ENCODE peak calls at places on chromosomes 11 and 22, in seven cellular contexts. K, B, G, U, Y, J and E are unnamed samples.
A peak's percentile ranks its signal among the peaks of the same experiment; 100 is the strongest.

GRCh38 chr11:69427906-69428880 is 53.3 kb upstream of the LINC01488 start:
- DNase-seq in G (no peak), J (peak; percentile 39), K (no peak), U (no peak), B (peak; percentile 45), Y (no peak), E (no peak)

GRCh38 chr22:21587803-21588611 is 20.5 kb downstream of the UBE2L3 start:
- DNase-seq in U (no peak), G (no peak), Y (no peak), J (no peak), K (no peak), B (no peak), E (no peak)

GRCh38 chr11:118915941-118916841 is 9.5 kb downstream of the BCL9L start:
- DNase-seq in U (no peak), Y (no peak), K (no peak), J (peak; percentile 71), B (peak; percentile 72), G (no peak), E (no peak)

GRCh38 chr11:80136991-80137390 is 696.2 kb upstream of the TENM4 start:
- DNase-seq in J (no peak), G (no peak), K (no peak), B (no peak), Y (no peak), U (no peak), E (no peak)

GRCh38 chr11:130431806-130432205 is 3.4 kb upstream of the ADAMTS8 start:
- DNase-seq in G (no peak), J (no peak), Y (no peak), K (no peak), U (no peak), B (no peak), E (no peak)

GRCh38 chr22:42074153-42074750 is at the start of gene PHETA2:
- DNase-seq in G (no peak), J (peak; percentile 75), B (peak; percentile 88), Y (no peak), U (peak; percentile 65), K (no peak), E (no peak)

GRCh38 chr11:12832828-12833227 is 158.6 kb downstream of the TEAD1 start:
- DNase-seq in J (no peak), G (no peak), K (no peak), U (no peak), B (no peak), Y (no peak), E (no peak)

GRCh38 chr22:43182118-43182517 is 4.8 kb downstream of the TTLL12 start:
- DNase-seq in K (no peak), U (no peak), B (peak; percentile 63), Y (no peak), J (no peak), G (no peak), E (no peak)

GRCh38 chr11:1260023-1260501 is 37.2 kb downstream of the MUC5B start:
- DNase-seq in J (peak; percentile 67), U (peak; percentile 85), G (no peak), B (peak; percentile 74), K (peak; percentile 48), Y (no peak), E (peak; percentile 20)

GRCh38 chr11:87604350-87604749 is 566.6 kb downstream of the TMEM135 start:
- DNase-seq in K (no peak), B (no peak), Y (no peak), G (no peak), J (no peak), U (no peak), E (no peak)

GRCh38 chr22:50670914-50671538 is 1.6 kb upstream of the SHANK3 start:
- DNase-seq in Y (no peak), K (no peak), B (no peak), J (no peak), G (no peak), U (no peak), E (no peak)

GRCh38 chr11:2419638-2420501 is 19.3 kb downstream of the TSSC4 start:
- DNase-seq in J (peak; percentile 86), Y (no peak), B (peak; percentile 89), K (peak; percentile 85), G (no peak), U (peak; percentile 81), E (peak; percentile 76)

GRCh38 chr11:77374108-77374507 is 72.6 kb upstream of the GDPD4 start:
- DNase-seq in Y (no peak), U (no peak), G (no peak), K (no peak), B (no peak), J (no peak), E (no peak)

GRCh38 chr11:34650528-34650927 is 29.6 kb downstream of the EHF start:
- DNase-seq in U (no peak), K (no peak), J (no peak), Y (no peak), G (no peak), B (no peak), E (no peak)

GRCh38 chr11:8203980-8204379 is 35.2 kb upstream of the RIC3 start:
- DNase-seq in K (no peak), Y (no peak), B (no peak), G (no peak), J (no peak), U (no peak), E (no peak)

GRCh38 chr22:46585340-46586122 is 34.7 kb upstream of the GRAMD4 start:
- DNase-seq in B (peak; percentile 55), G (no peak), Y (no peak), U (no peak), K (no peak), J (peak; percentile 46), E (no peak)

GRCh38 chr11:13465909-13466371 is 2.9 kb upstream of the BTBD10 start:
- DNase-seq in U (no peak), K (peak; percentile 62), B (no peak), G (no peak), J (no peak), Y (no peak), E (peak; percentile 22)

DNA sequence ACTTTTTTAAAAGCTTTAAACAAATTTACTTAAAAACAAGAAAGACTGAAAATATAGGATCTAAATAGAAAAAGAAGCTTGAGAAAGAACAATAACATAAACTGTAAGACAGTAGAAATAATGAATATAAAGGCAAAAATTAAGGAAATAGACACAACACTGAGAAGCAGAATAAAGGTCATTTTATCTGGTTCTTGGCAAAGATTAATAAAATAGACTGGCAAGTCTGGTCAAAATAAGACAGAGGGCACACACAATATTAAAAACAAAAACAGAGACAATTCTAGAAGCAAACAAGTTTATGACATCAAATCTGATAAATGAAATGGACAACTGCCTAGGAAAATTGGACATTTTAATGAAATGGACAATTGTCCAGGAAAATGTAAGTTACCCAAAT is 105.8 kb downstream of the ATG16L2 start:
- DNase-seq in K (no peak), J (no peak), G (no peak), Y (no peak), U (no peak), B (no peak), E (no peak)
- H3K27ac ChIP-seq in K (no peak overlapping the region), J (no peak overlapping the region), G (peak overlapping the region; percentile 39), Y (no peak overlapping the region), U (no peak overlapping the region), B (no peak overlapping the region), E (no peak overlapping the region)

GRCh38 chr11:122214567-122214966 is 98.6 kb upstream of the BLID start:
- DNase-seq in J (no peak), U (no peak), G (no peak), B (no peak), Y (no peak), K (no peak), E (no peak)

GRCh38 chr11:122213111-122213510 is 97.1 kb upstream of the BLID start:
- DNase-seq in G (peak; percentile 76), U (no peak), Y (no peak), K (no peak), J (no peak), B (no peak), E (no peak)

GRCh38 chr11:122210378-122210995 is 94.5 kb upstream of the BLID start:
- DNase-seq in Y (no peak), K (no peak), G (no peak), J (no peak), U (no peak), B (no peak), E (no peak)

GRCh38 chr11:122215244-122215992 is 99.4 kb upstream of the BLID start:
- DNase-seq in Y (peak; percentile 36), K (peak; percentile 59), G (peak; percentile 32), B (peak; percentile 91), U (peak; percentile 57), J (peak; percentile 89), E (peak; percentile 87)

DNA sequence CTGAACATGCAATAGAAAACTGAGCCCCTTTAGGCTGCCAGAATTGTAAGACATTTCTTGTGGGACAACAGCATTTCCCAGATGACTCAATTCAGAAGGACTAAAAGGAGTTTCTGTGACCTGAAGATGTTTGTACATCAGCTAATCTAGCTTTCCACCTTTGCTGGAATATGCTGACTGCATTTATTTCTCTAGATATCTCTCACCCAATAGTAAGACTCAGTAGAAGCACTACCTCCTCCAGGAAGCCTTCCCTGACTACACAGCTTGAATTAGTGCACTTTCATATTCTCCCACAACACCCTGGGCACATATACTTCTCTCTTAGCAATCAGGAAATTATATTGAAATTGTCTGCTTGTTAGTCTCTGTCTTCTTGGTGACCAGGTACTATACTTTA is 98.1 kb upstream of the BLID start:
- DNase-seq in B (no peak), Y (no peak), U (no peak), K (no peak), J (no peak), G (no peak), E (no peak)
- H3K27ac ChIP-seq in B (no peak overlapping the region), Y (peak overlapping the region; percentile 82), U (no peak overlapping the region), K (no peak overlapping the region), J (no peak overlapping the region), G (peak overlapping the region; percentile 98), E (no peak overlapping the region)

DNA sequence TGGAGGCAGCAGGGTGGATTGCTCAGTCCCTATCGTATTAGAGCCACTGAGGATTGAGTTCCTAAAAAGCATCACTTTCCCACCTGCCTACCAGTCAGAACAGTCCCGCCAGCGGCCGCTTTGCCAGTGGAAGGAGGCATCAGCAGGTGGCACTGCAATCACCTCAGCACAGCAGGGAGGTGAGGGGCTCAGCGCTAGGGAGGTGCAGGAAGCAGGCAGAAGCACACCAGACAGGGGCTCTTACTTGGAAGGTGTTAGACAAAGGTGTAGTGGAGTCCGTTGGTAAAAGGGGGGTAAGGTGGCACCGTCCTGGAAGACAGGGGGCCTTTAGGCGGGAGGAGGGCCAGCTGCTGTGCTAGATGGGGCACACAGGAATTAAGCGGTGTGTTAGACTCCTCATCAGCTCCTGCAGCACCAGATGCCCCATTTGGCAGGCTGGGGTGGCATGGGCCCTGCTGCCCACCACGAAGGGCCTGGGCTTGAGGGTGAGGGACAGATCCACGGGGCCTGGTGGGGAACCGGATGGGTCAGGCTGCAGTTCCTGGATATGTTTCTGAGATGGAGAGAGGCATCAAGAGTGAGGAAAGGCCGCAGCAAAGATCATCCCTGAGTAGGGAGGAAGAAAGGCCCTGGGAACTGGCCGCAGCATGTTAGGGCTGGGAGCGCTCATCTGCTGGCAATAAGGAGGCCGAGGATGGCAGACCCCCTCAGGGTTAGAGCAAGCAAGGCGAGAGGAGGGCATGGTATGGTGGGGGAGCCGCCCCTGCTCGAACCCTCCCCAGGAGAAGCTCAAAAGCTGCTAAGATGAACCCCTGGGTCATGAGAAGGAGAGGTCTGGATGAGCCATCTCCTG is 42.5 kb downstream of the C11orf58 start:
- DNase-seq in J (no peak), U (no peak), B (no peak), G (no peak), Y (no peak), K (no peak), E (no peak)
- H3K27ac ChIP-seq in J (no peak overlapping the region), U (no peak overlapping the region), B (no peak overlapping the region), G (no peak overlapping the region), Y (no peak overlapping the region), K (no peak overlapping the region), E (no peak overlapping the region)

GRCh38 chr11:73889019-73889418 is 12.2 kb downstream of the PAAF1 start:
- DNase-seq in K (no peak), Y (no peak), U (no peak), B (no peak), G (peak; percentile 15), J (no peak), E (no peak)
- H3K27ac ChIP-seq in K (no peak overlapping the region), Y (no peak overlapping the region), U (no peak overlapping the region), B (no peak overlapping the region), G (peak overlapping the region; percentile 77), J (no peak overlapping the region), E (no peak overlapping the region)